ENCODE peak calls at places on chromosomes 16 and 17, in eight cellular contexts. R, X, M, S, U, G, F and B are unnamed samples.

GRCh38 chr17:40800381-40800780 is 622 bp upstream of the KRT28 start:
- DNase-seq in R (no peak), X (no peak), M (no peak), S (no peak), U (no peak), G (no peak), F (no peak), B (no peak)

GRCh38 chr17:1617620-1618174 is 10.9 kb downstream of the SLC43A2 start:
- DNase-seq in R (no peak), X (no peak), M (no peak), S (no peak), U (no peak), G (peak; percentile 80), F (no peak), B (no peak)

GRCh38 chr17:28405632-28406477 is at the start of gene SLC46A1:
- DNase-seq in R (peak; percentile 64), X (peak; percentile 67), M (no peak), S (peak; percentile 91), U (peak; percentile 82), G (peak; percentile 76), F (peak; percentile 90), B (peak; percentile 72)

GRCh38 chr17:8310601-8311123 is 621 bp downstream of the ARHGEF15 start:
- DNase-seq in R (peak; percentile 46), X (no peak), M (no peak), S (no peak), U (no peak), G (no peak), F (no peak), B (no peak)

GRCh38 chr17:10224592-10225195 is 26.3 kb upstream of the GAS7 start:
- DNase-seq in R (no peak), X (no peak), M (no peak), S (no peak), U (no peak), G (no peak), F (no peak), B (no peak)

GRCh38 chr16:31403590-31404352 is 10.6 kb downstream of the ITGAD start:
- DNase-seq in R (no peak), X (no peak), M (no peak), S (no peak), U (no peak), G (no peak), F (no peak), B (no peak)

GRCh38 chr16:80376941-80377340 is 163.9 kb upstream of the DYNLRB2 start:
- DNase-seq in R (no peak), X (no peak), M (no peak), S (no peak), U (no peak), G (no peak), F (no peak), B (no peak)

GRCh38 chr16:88811850-88812736 is at the start of gene APRT:
- DNase-seq in R (peak; percentile 94), X (peak; percentile 94), M (peak; percentile 50), S (peak; percentile 99), U (peak; percentile 98), G (peak; percentile 78), F (peak; percentile 99), B (peak; percentile 91)

GRCh38 chr17:3935825-3936355 is 19.6 kb upstream of the P2RX1 start:
- DNase-seq in R (no peak), X (no peak), M (no peak), S (no peak), U (no peak), G (no peak), F (no peak), B (no peak)

GRCh38 chr17:81515530-81516041 is 3.0 kb upstream of the ACTG1 start:
- DNase-seq in R (no peak), X (no peak), M (no peak), S (peak; percentile 64), U (peak; percentile 90), G (no peak), F (peak; percentile 77), B (peak; percentile 69)
- H3K27ac ChIP-seq in R (peak overlapping the region; percentile 99), X (peak overlapping the region; percentile 100), M (peak overlapping the region; percentile 100), S (peak overlapping the region; percentile 93), U (peak overlapping the region; percentile 94), G (peak overlapping the region; percentile 99), F (peak overlapping the region; percentile 9), B (peak overlapping the region; percentile 97)

GRCh38 chr17:76383645-76384221 is 676 bp upstream of the SPHK1 start:
- DNase-seq in R (peak; percentile 56), X (peak; percentile 81), M (no peak), S (peak; percentile 90), U (peak; percentile 87), G (peak; percentile 88), F (peak; percentile 90), B (peak; percentile 74)

GRCh38 chr17:76386966-76387765 is 2.8 kb downstream of the SPHK1 start:
- DNase-seq in R (no peak), X (no peak), M (no peak), S (no peak), U (no peak), G (no peak), F (no peak), B (peak; percentile 68)

GRCh38 chr17:76384222-76384986 is at the start of gene SPHK1:
- DNase-seq in R (peak; percentile 78), X (peak; percentile 87), M (no peak), S (peak; percentile 91), U (peak; percentile 92), G (peak; percentile 90), F (peak; percentile 92), B (peak; percentile 81)

GRCh38 chr17:76385892-76386786 is 1.7 kb downstream of the SPHK1 start:
- DNase-seq in R (peak; percentile 81), X (peak; percentile 80), M (no peak), S (peak; percentile 96), U (peak; percentile 91), G (peak; percentile 98), F (peak; percentile 95), B (peak; percentile 83)

GRCh38 chr17:76384987-76385891 is 830 bp downstream of the SPHK1 start:
- DNase-seq in R (peak; percentile 41), X (peak; percentile 54), M (no peak), S (peak; percentile 76), U (peak; percentile 86), G (peak; percentile 77), F (peak; percentile 92), B (peak; percentile 88)
- H3K4me1 ChIP-seq in R (peaks cover 59% of the 10 kb centered on the region), X (peaks cover 3% of the 10 kb centered on the region), M (peaks cover 28% of the 10 kb centered on the region), S (no peaks in the 10 kb centered on the region), U (peaks cover 25% of the 10 kb centered on the region), G (peaks cover 20% of the 10 kb centered on the region), F (no peaks in the 10 kb centered on the region), B (no peaks in the 10 kb centered on the region)

GRCh38 chr17:42305543-42306384 is 17.5 kb downstream of the STAT5A start:
- DNase-seq in R (no peak), X (no peak), M (no peak), S (no peak), U (no peak), G (no peak), F (no peak), B (no peak)
- H3K27ac ChIP-seq in R (no peak overlapping the region), X (no peak overlapping the region), M (no peak overlapping the region), S (no peak overlapping the region), U (peak overlapping the region; percentile 61), G (no peak overlapping the region), F (no peak overlapping the region), B (no peak overlapping the region)

GRCh38 chr16:85366031-85366763 is 246.9 kb upstream of the GSE1 start:
- DNase-seq in R (no peak), X (peak; percentile 75), M (no peak), S (peak; percentile 86), U (no peak), G (no peak), F (no peak), B (no peak)
- H3K4me1 ChIP-seq in R (peaks cover 41% of the 10 kb centered on the region), X (peaks cover 18% of the 10 kb centered on the region), M (peaks cover 40% of the 10 kb centered on the region), S (peaks cover 15% of the 10 kb centered on the region), U (peaks cover 10% of the 10 kb centered on the region), G (peaks cover 7% of the 10 kb centered on the region), F (no peaks in the 10 kb centered on the region), B (peaks cover 37% of the 10 kb centered on the region)

DNA sequence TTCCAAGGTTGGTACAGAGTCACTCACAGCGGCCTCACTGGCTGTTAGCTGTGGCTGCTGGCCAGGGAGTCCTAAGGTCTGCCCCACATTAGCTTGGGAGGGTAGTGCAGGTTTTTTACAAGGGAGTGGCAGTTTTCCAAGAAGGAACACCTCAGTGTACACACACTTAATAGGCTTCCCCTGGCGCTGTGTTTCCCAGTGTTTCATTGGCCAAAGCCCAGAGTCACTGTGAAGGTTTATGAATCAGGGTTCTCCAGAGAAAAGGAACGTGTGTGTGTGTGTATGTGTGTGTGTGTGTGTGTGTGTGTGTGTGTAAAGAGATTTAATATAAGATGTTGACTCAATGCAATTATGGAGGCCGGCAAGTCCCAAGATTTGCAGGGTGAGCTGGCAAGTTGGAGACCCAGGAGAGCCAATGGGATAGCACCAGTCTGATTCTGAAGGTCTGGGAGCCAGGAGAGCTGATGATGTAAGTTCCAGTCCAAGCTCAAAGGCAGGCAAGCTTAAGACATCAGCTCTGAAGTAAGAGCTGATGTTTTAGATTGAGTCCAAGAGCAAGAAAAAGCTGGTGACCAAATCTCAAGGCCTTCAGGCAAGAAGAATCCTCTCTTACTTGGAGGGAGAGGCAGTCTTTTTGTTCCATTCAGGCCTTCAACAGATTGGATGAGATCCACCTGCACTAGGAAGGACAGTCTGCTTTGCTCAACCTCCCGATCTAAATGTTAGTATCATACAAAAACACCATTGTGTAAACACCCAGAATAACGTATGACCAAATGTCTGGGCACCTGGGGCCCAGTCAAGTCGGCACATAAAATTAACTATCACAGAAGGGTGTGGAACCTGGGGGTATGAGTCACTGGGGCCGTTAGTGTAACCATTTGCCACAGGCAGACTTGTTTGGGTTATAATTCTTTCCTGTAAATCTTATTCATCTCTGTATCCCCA is 206.8 kb downstream of the PRKCA start:
- DNase-seq in R (no peak), X (no peak), M (no peak), S (no peak), U (no peak), G (peak; percentile 87), F (no peak), B (no peak)
- H3K27ac ChIP-seq in R (no peak overlapping the region), X (no peak overlapping the region), M (peak overlapping the region; percentile 67), S (no peak overlapping the region), U (peak overlapping the region; percentile 45), G (peak overlapping the region; percentile 90), F (no peak overlapping the region), B (peak overlapping the region; percentile 87)

GRCh38 chr16:30024451-30024850 is 1.5 kb downstream of the C16orf92 start:
- DNase-seq in R (no peak), X (no peak), M (no peak), S (no peak), U (no peak), G (no peak), F (no peak), B (no peak)
- H3K4me1 ChIP-seq in R (peaks cover 13% of the 10 kb centered on the region), X (no peaks in the 10 kb centered on the region), M (peaks cover 9% of the 10 kb centered on the region), S (no peaks in the 10 kb centered on the region), U (peaks cover 8% of the 10 kb centered on the region), G (no peaks in the 10 kb centered on the region), F (no peaks in the 10 kb centered on the region), B (no peaks in the 10 kb centered on the region)

DNA sequence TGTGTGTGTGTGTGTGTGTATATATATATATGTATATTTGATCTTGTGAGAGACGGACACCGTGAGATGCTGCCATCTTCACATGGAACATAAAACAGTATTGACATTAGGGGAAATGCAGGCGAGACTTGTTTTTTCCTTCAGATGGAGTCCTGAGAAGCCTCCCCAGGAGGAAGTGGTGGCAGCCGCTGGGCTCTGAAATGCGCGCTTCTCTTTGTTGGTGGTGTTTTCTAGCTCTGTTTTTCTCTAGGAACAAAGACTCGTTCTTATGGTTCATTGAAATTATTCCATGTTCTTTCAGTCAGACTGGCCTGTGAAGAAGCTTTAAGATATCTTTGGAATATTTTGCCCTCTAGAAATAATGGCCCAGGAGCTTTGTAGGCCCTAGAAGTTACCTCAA is 32.9 kb downstream of the SNX29 start:
- DNase-seq in R (no peak), X (no peak), M (no peak), S (no peak), U (no peak), G (no peak), F (no peak), B (no peak)
- H3K27ac ChIP-seq in R (no peak overlapping the region), X (no peak overlapping the region), M (no peak overlapping the region), S (no peak overlapping the region), U (no peak overlapping the region), G (no peak overlapping the region), F (no peak overlapping the region), B (no peak overlapping the region)